ENCODE peak calls at places on chromosome 13, in four cellular contexts. One of them, this sample, is unnamed.

GRCh38 chr13:92941167-92941566 is 285.4 kb upstream of the GPC6 start:
- DNase-seq in LHCN-M2: no peak
- DNase-seq in ACHN: no peak
- DNase-seq in lung: no peak
- DNase-seq in this sample: no peak

GRCh38 chr13:113933901-113934300 is 40.0 kb downstream of the C13orf46 start:
- DNase-seq in lung: no peak
- DNase-seq in ACHN: no peak
- DNase-seq in LHCN-M2: no peak
- DNase-seq in this sample: no peak

GRCh38 chr13:113643593-113643992 is 14.4 kb downstream of the ATP4B start:
- DNase-seq in ACHN: peak
- DNase-seq in LHCN-M2: no peak
- DNase-seq in lung: no peak
- DNase-seq in this sample: no peak

GRCh38 chr13:23509781-23510543 is 60.2 kb upstream of the TNFRSF19 start:
- DNase-seq in ACHN: peak
- DNase-seq in lung: no peak
- DNase-seq in LHCN-M2: peak
- DNase-seq in this sample: peak

GRCh38 chr13:35548790-35549189 is 72.3 kb upstream of the MAB21L1 start:
- DNase-seq in ACHN: no peak
- DNase-seq in LHCN-M2: no peak
- DNase-seq in lung: no peak
- DNase-seq in this sample: no peak

GRCh38 chr13:76523740-76524382 is 362.3 kb downstream of the KCTD12 start:
- DNase-seq in lung: no peak
- DNase-seq in ACHN: no peak
- DNase-seq in LHCN-M2: peak
- DNase-seq in this sample: peak

GRCh38 chr13:112331675-112332074 is 44.5 kb upstream of the SPACA7 start:
- DNase-seq in LHCN-M2: no peak
- DNase-seq in ACHN: no peak
- DNase-seq in lung: no peak
- DNase-seq in this sample: no peak

GRCh38 chr13:59425211-59425721 is 738.5 kb downstream of the DIAPH3 start:
- DNase-seq in LHCN-M2: no peak
- DNase-seq in lung: no peak
- DNase-seq in ACHN: no peak
- DNase-seq in this sample: peak

GRCh38 chr13:50149143-50149703 is 134.0 kb downstream of the KCNRG start:
- DNase-seq in lung: no peak
- DNase-seq in ACHN: no peak
- DNase-seq in LHCN-M2: no peak
- DNase-seq in this sample: no peak

GRCh38 chr13:86446311-86446710 is 647.1 kb upstream of the SLITRK6 start:
- DNase-seq in lung: no peak
- DNase-seq in LHCN-M2: peak
- DNase-seq in ACHN: no peak
- DNase-seq in this sample: peak

GRCh38 chr13:69619651-69620050 is 488.0 kb upstream of the ATXN8OS start:
- DNase-seq in ACHN: no peak
- DNase-seq in lung: no peak
- DNase-seq in LHCN-M2: no peak
- DNase-seq in this sample: no peak

GRCh38 chr13:34162545-34162936 is 344.6 kb downstream of the RFC3 start:
- DNase-seq in LHCN-M2: no peak
- DNase-seq in lung: no peak
- DNase-seq in ACHN: no peak
- DNase-seq in this sample: no peak

GRCh38 chr13:95176611-95177259 is 124.5 kb downstream of the ABCC4 start:
- DNase-seq in lung: no peak
- DNase-seq in ACHN: no peak
- DNase-seq in LHCN-M2: no peak
- DNase-seq in this sample: no peak

GRCh38 chr13:36680918-36681317 is 7.1 kb downstream of the SERTM1 start:
- DNase-seq in LHCN-M2: no peak
- DNase-seq in ACHN: no peak
- DNase-seq in lung: no peak
- DNase-seq in this sample: no peak

GRCh38 chr13:105783261-105783660 is 752.2 kb downstream of the EFNB2 start:
- DNase-seq in ACHN: no peak
- DNase-seq in lung: no peak
- DNase-seq in LHCN-M2: no peak
- DNase-seq in this sample: no peak

GRCh38 chr13:101529419-101529818 is 76.9 kb downstream of the ITGBL1 start:
- DNase-seq in ACHN: peak
- DNase-seq in lung: no peak
- DNase-seq in LHCN-M2: peak
- DNase-seq in this sample: peak

GRCh38 chr13:38564751-38565150 is 122.1 kb upstream of the FREM2 start:
- DNase-seq in ACHN: no peak
- DNase-seq in LHCN-M2: no peak
- DNase-seq in lung: no peak
- DNase-seq in this sample: no peak

This sample was measured in HCEC 1CT.